ENCODE peak calls at places on chromosomes 3 and 15, in five cellular contexts. R is left ventricle myocardium inferior, G is right lobe of liver, E is cardiac muscle cell, N is lung. B is an unnamed sample.

GRCh38 chr15:53634517-53635106 is 124.9 kb downstream of the WDR72 start:
- DNase-seq in R (no peak), G (no peak), E (no peak), N (no peak), B (no peak)

GRCh38 chr3:11591401-11592266 is 52.1 kb downstream of the VGLL4 start:
- DNase-seq in R (peak; percentile 57), G (no peak), E (peak; percentile 79), N (no peak), B (no peak)

GRCh38 chr15:73818308-73818985 is 54.9 kb upstream of the TBC1D21 start:
- DNase-seq in R (no peak), G (no peak), E (no peak), N (no peak), B (no peak)

GRCh38 chr3:126394179-126394976 is at the start of gene CFAP100:
- DNase-seq in R (no peak), G (no peak), E (peak; percentile 84), N (peak; percentile 50), B (peak; percentile 38)

GRCh38 chr15:83871808-83872559 is 218.1 kb downstream of the ADAMTSL3 start:
- DNase-seq in R (no peak), G (no peak), E (no peak), N (no peak), B (no peak)

GRCh38 chr3:119628816-119629445 is 31.2 kb downstream of the PLA1A start:
- DNase-seq in R (no peak), G (no peak), E (no peak), N (no peak), B (no peak)

GRCh38 chr15:61983087-61983486 is 77.2 kb downstream of the VPS13C start:
- DNase-seq in R (no peak), G (no peak), E (no peak), N (no peak), B (no peak)

GRCh38 chr15:45112592-45113379 is 1.2 kb downstream of the DUOX2 start:
- DNase-seq in R (no peak), G (no peak), E (peak; percentile 28), N (no peak), B (no peak)

GRCh38 chr15:65184305-65184943 is 718 bp downstream of the CLPX start:
- DNase-seq in R (peak; percentile 57), G (peak; percentile 66), E (peak; percentile 72), N (peak; percentile 59), B (peak; percentile 61)

GRCh38 chr3:112807685-112808084 is 39.0 kb downstream of the CD200R1L start:
- DNase-seq in R (no peak), G (no peak), E (no peak), N (no peak), B (no peak)

DNA sequence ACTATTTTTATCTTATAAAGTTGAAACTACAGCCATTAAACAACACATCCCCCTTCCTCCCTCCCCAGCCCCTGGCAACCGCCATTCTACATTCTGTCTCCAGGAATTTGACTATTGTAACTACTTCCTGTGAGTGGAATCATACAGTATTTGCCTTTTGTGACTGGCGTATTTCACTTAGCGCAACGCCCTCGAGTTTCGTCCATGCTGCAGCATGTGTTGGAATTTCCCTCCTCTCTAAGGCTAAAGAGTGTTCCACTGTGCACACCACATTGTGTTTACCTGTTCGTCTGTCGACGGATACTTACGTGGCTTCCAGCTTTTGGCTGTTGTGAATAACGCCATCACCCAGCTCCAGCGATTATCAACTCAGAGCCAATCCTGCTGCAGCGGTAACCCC is 52.0 kb upstream of the DLG1 start:
- DNase-seq in R (no peak), G (no peak), E (no peak), N (no peak), B (no peak)
- TF ChIP-seq CTCF in R (no peak), G (no peak), E (no peak), N (no peak), B (no peak)

GRCh38 chr3:149963485-149963884 is 7.2 kb downstream of the PFN2 start:
- DNase-seq in R (no peak), G (no peak), E (no peak), N (no peak), B (no peak)
- H3K4me1 ChIP-seq in R (peaks cover 65% of the 10 kb centered on the region), G (peaks cover 11% of the 10 kb centered on the region), E (peaks cover 22% of the 10 kb centered on the region), N (no peaks in the 10 kb centered on the region), B (peaks cover 12% of the 10 kb centered on the region)

DNA sequence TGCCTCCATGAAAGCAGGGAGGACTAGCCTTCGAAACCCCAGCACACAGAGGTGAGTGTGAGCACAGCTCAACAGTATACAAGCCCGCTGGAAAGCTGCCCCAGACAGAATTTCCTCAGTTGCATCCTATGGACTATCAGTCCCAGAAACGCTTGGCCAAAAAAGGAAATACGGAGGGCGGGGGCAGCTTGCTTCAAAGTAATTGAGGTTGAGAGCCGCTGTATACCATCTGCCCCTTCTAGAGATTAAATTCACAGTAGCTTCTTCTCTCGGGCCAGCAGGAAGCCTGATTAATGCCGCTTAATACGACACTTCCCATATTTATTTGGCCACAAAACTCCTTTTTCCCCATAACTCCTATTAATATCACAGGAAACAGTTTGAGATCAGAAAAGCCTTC is 88.7 kb downstream of the LIPC start:
- DNase-seq in R (no peak), G (no peak), E (no peak), N (no peak), B (no peak)
- H3K4me3 ChIP-seq in R (no peak overlapping the region), G (no peak overlapping the region), E (no peak overlapping the region), N (no peak overlapping the region), B (no peak overlapping the region)

DNA sequence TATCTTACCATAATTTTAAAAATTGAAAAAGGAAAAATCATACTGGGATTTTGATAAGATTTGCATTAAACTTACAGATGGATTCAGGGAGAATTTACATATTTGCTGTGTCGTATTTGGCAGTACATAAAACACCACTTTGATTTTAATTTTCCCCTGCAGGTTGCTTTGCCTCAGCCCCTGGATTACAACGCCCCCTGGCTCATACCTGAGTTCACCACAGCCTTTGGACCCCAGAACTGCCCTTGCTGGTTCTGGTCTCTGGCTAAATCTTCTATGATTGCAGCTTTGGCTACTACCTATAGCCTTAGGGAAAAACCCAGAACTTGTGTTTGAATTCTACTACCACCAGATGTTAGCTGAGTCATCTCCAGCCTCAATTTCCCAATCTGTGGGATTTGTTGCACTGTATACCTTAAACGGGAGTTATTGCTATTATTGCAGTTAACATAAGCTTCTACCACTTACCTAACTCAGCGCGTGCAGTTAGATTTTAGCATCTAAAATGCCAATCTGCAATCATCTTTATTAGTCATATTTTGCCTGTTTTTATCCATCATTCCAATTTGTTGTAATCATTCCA is 315.7 kb upstream of the GADL1 start:
- DNase-seq in R (no peak), G (no peak), E (peak; percentile 42), N (no peak), B (no peak)
- TF ChIP-seq CTCF in R (peak; percentile 20), G (peak; percentile 42), E (peak; percentile 13), N (no peak), B (no peak)